ENCODE peak calls at places on chromosomes 6 and 20, in five cellular contexts. N, L, U, Q and C are unnamed samples.

GRCh38 chr6:87155920-87156600 is 695 bp downstream of the ZNF292 start:
- DNase-seq in N (peak; percentile 3), Q (peak; percentile 46), U (no peak), L (peak; percentile 61), C (peak; percentile 60)

GRCh38 chr6:118544105-118544504 is 4.0 kb upstream of the PLN start:
- DNase-seq in N (no peak), Q (no peak), L (no peak), U (no peak), C (no peak)

GRCh38 chr6:163688971-163689370 is 274.5 kb downstream of the QKI start:
- DNase-seq in Q (peak; percentile 19), N (no peak), L (no peak), U (no peak), C (peak; percentile 50)

GRCh38 chr6:136538836-136539235 is 11.4 kb downstream of the MAP7 start:
- DNase-seq in N (no peak), L (no peak), Q (no peak), U (no peak), C (no peak)

GRCh38 chr6:132142768-132143167 is 191.6 kb upstream of the CCN2 start:
- DNase-seq in U (no peak), L (no peak), Q (peak; percentile 25), N (no peak), C (no peak)

GRCh38 chr6:136095961-136096360 is 154.2 kb downstream of the MTFR2 start:
- DNase-seq in L (no peak), U (no peak), N (no peak), Q (no peak), C (no peak)

GRCh38 chr6:30570760-30571084 is 520 bp upstream of the ABCF1 start:
- DNase-seq in Q (no peak), L (peak; percentile 47), U (no peak), N (peak; percentile 12), C (peak; percentile 20)

GRCh38 chr6:138526822-138527235 is 27.5 kb upstream of the NHSL1 start:
- DNase-seq in L (no peak), Q (no peak), U (no peak), N (no peak), C (no peak)

GRCh38 chr20:45115386-45115774 is 406 bp upstream of the WFDC5 start:
- DNase-seq in U (no peak), Q (no peak), L (no peak), N (no peak), C (no peak)

GRCh38 chr20:17795449-17796095 is 95.8 kb downstream of the BANF2 start:
- DNase-seq in L (no peak), N (no peak), U (no peak), Q (no peak), C (no peak)

GRCh38 chr6:139605350-139605749 is 230.9 kb upstream of the CITED2 start:
- DNase-seq in L (no peak), Q (peak; percentile 92), N (no peak), U (no peak), C (no peak)

GRCh38 chr6:159540152-159540551 is 152.9 kb downstream of the SOD2 start:
- DNase-seq in N (no peak), Q (no peak), L (peak; percentile 56), U (no peak), C (peak; percentile 24)

GRCh38 chr6:29005183-29005885 is at the start of gene ZNF311:
- DNase-seq in L (peak; percentile 61), N (peak; percentile 21), Q (peak; percentile 43), U (no peak), C (peak; percentile 36)

GRCh38 chr6:149328083-149328482 is 10.6 kb downstream of the TAB2 start:
- DNase-seq in N (no peak), L (no peak), Q (peak; percentile 12), U (no peak), C (no peak)

GRCh38 chr6:167214216-167214615 is 56.4 kb upstream of the GPR31 start:
- DNase-seq in N (no peak), Q (no peak), L (no peak), U (no peak), C (peak; percentile 20)

GRCh38 chr6:121437861-121438651 is 2.6 kb downstream of the GJA1 start:
- DNase-seq in Q (peak; percentile 52), L (no peak), U (no peak), N (peak; percentile 17), C (no peak)

GRCh38 chr20:63178889-63179751 is 36.8 kb downstream of the YTHDF1 start:
- DNase-seq in Q (peak; percentile 4), L (peak; percentile 77), U (no peak), N (no peak), C (peak; percentile 82)

GRCh38 chr20:62606551-62607201 is 35.6 kb upstream of the SLCO4A1 start:
- DNase-seq in U (no peak), L (no peak), N (no peak), Q (no peak), C (no peak)

GRCh38 chr6:108576724-108577123 is 16.0 kb downstream of the FOXO3 start:
- DNase-seq in L (no peak), N (no peak), Q (no peak), U (no peak), C (no peak)

GRCh38 chr6:157203312-157203744 is 120.0 kb downstream of the TMEM242 start:
- DNase-seq in L (no peak), N (no peak), U (peak; percentile 84), Q (no peak), C (no peak)

GRCh38 chr6:11194399-11195274 is 37.8 kb downstream of the NEDD9 start:
- DNase-seq in L (no peak), U (no peak), Q (peak; percentile 59), N (peak; percentile 80), C (no peak)

DNA sequence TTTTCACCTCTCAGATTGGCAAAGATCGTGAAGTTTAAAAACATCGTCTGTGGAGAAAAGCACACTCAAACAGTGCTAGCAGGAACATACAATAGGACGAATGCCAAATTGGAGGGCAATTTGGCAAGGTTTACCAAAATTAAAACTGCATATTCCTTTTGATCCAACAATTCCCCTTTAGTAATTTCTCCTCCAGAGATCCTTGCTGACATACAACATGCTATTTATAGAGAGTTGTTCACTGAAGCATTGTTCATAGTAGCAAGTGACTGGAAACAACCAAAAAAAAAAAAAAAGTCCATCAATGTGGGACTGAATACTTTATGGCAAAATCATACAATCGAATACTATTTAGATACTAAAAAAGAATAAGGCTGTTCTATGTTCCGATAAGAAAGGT is 202.2 kb downstream of the ATXN1 start:
- DNase-seq in N (no peak), U (no peak), L (no peak), Q (peak; percentile 15), C (no peak)
- H3K4me3 ChIP-seq in N (no peak overlapping the region), U (no peak overlapping the region), L (no peak overlapping the region), Q (no peak overlapping the region), C (no peak overlapping the region)

DNA sequence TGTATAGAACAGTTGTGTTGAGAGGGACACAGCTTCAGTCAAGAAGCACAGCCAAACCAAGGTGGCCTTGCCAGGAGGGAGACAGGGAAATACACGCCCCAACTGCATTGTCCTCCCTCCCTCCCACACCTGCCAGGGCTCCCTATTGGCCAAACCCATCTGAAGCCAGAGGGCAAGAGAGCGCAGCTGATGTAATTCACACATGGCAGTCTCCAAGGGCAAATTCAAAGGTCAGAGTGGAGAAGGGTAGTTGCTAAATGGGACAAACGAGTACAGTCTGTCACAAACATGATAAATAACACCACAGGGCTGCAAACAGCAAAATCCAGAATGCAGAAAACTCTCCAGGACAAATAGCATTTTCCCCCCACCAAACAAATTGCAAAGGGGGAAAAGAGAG is 23.2 kb upstream of the PPP1R16B start:
- DNase-seq in Q (no peak), L (no peak), U (no peak), N (no peak), C (no peak)
- TF ChIP-seq RCOR1 in Q (no peak), L (no peak), U (no peak), N (no peak), C (no peak)

GRCh38 chr6:47114460-47114859 is 72.3 kb upstream of the ADGRF1 start:
- DNase-seq in U (no peak), N (no peak), L (no peak), Q (no peak), C (no peak)
- TF ChIP-seq SMC3 in U (no peak), N (no peak), L (no peak), Q (no peak), C (no peak)

GRCh38 chr6:257774-258173 is 34.5 kb upstream of the DUSP22 start:
- DNase-seq in U (no peak), Q (no peak), L (no peak), N (no peak), C (no peak)
- H3K4me3 ChIP-seq in U (no peak overlapping the region), Q (no peak overlapping the region), L (no peak overlapping the region), N (no peak overlapping the region), C (no peak overlapping the region)

GRCh38 chr20:32449890-32450401 is 91.8 kb downstream of the ASXL1 start:
- DNase-seq in N (no peak), U (no peak), Q (no peak), L (no peak), C (peak; percentile 91)

GRCh38 chr20:32448306-32449056 is 90.3 kb downstream of the ASXL1 start:
- DNase-seq in U (no peak), N (no peak), Q (no peak), L (no peak), C (no peak)

GRCh38 chr20:32450484-32451061 is 92.4 kb downstream of the ASXL1 start:
- DNase-seq in U (no peak), N (no peak), Q (no peak), L (no peak), C (no peak)

GRCh38 chr20:32447136-32448027 is 89.3 kb downstream of the ASXL1 start:
- DNase-seq in U (no peak), N (no peak), L (no peak), Q (no peak), C (no peak)

DNA sequence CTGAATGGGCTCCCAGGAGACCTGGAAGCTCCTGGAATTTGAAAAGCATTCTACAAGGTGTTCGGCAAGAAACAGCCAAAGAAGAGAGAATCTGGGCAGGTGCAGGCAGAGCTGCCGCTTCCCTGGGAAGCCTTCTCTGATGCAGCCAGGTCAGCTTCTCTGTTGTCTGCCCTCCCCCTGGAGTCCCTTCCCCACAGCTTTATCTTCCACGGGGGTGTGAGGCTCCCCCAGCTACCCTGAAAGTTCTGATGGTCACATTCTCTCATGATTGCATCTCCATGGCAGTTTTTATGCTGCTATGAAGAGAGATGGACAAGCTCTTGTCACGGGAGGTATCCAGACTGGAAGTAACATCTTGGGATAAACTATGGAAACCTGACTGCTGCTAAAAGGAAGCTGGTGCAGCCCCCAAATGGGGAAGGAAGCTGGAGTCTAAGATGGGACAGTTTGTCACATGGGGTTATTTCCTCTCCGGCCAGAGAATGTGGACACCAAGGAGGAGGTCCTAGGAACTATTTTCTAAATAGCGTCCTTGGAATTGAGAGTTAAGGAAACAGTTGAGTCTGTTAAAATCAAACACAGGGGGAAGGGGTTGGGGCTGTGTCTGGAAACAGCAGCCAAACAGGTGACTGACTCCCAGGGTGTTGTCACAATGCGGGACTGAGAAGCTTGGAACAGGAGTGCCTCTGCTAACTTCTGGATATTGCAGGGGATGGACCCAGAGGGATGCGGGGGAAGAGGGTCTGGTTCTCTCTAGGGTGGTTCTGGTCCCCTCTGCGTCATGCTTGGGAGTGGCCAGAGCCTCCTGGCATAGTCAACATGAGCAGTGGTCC is 91.1 kb downstream of the ASXL1 start:
- DNase-seq in U (no peak), Q (no peak), L (no peak), N (no peak), C (no peak)
- TF ChIP-seq RCOR1 in U (no peak), Q (no peak), L (no peak), N (no peak), C (no peak)

DNA sequence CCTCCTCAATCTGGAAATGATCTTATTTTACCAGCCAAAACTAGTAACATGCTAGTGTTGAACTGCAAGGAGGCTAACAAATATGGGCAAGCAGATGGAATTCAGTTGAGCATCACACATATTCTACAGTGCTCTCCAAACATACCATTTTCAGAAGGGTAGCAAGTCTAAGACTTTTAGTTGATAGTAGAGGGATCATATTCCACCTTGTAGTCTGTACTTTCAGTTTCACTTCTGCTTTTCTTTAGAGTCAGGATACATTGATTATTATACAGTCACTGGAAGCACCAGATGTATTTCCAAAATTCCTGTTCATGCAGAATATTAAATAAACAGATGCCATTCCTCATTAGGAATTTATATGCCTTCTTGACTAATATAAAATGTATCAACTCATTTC is 361.9 kb downstream of the CENPW start:
- DNase-seq in Q (peak; percentile 28), U (no peak), L (no peak), N (no peak), C (no peak)
- TF ChIP-seq SMC3 in Q (no peak), U (no peak), L (no peak), N (no peak), C (no peak)